ENCODE peak calls at places on chromosomes 13 and 19, in five cellular contexts. H is MM.1S, I is psoas muscle, W is lung, B is mammary epithelial cell. L is an unnamed sample.

GRCh38 chr19:19421326-19421725 is 15.9 kb downstream of the GATAD2A start:
- DNase-seq in I (no peak), B (no peak), W (no peak), H (no peak), L (no peak)

GRCh38 chr13:30034448-30034795 is 184.0 kb upstream of the UBL3 start:
- DNase-seq in H (no peak), B (no peak), I (no peak), W (no peak), L (no peak)

GRCh38 chr13:34155931-34156607 is 338.1 kb downstream of the RFC3 start:
- DNase-seq in H (no peak), B (peak; percentile 84), W (no peak), I (no peak), L (no peak)

GRCh38 chr13:30338952-30339351 is 31.6 kb upstream of the KATNAL1 start:
- DNase-seq in W (no peak), I (no peak), B (no peak), H (no peak), L (no peak)

GRCh38 chr19:50705422-50706019 is 14.1 kb downstream of the SHANK1 start:
- DNase-seq in W (no peak), I (no peak), H (peak; percentile 19), B (peak; percentile 50), L (no peak)

GRCh38 chr13:35771898-35772297 is 295.4 kb upstream of the MAB21L1 start:
- DNase-seq in I (no peak), H (no peak), W (no peak), B (peak; percentile 65), L (no peak)

GRCh38 chr13:82747331-82747730 is 1134.9 kb downstream of the SLITRK1 start:
- DNase-seq in H (no peak), I (no peak), B (no peak), W (no peak), L (no peak)

GRCh38 chr19:1250374-1251232 is 2.2 kb downstream of the MIDN start:
- DNase-seq in H (no peak), I (no peak), B (no peak), W (no peak), L (no peak)

GRCh38 chr13:67438465-67438864 is 208.3 kb upstream of the PCDH9 start:
- DNase-seq in I (no peak), H (no peak), W (no peak), B (no peak), L (no peak)

GRCh38 chr13:112133489-112134149 is 66.7 kb downstream of the SOX1 start:
- DNase-seq in W (no peak), I (no peak), H (no peak), B (no peak), L (no peak)

GRCh38 chr13:75458696-75459422 is 23.1 kb downstream of the TBC1D4 start:
- DNase-seq in W (peak; percentile 36), B (peak; percentile 48), I (peak; percentile 35), H (peak; percentile 74), L (peak; percentile 64)

GRCh38 chr13:59950201-59950730 is 213.5 kb downstream of the DIAPH3 start:
- DNase-seq in I (no peak), B (no peak), W (no peak), H (no peak), L (no peak)

GRCh38 chr19:14528419-14529253 is 758 bp upstream of the TECR start:
- DNase-seq in W (no peak), I (peak; percentile 33), B (no peak), H (no peak), L (no peak)

GRCh38 chr13:45349438-45349837 is 8.5 kb upstream of the TPT1 start:
- DNase-seq in W (no peak), H (no peak), I (no peak), B (no peak), L (no peak)

GRCh38 chr13:23618341-23618740 is 48.1 kb downstream of the TNFRSF19 start:
- DNase-seq in B (peak; percentile 96), I (no peak), H (no peak), W (no peak), L (no peak)

GRCh38 chr13:46908511-46908910 is 11.7 kb upstream of the HTR2A start:
- DNase-seq in I (no peak), H (no peak), B (peak; percentile 26), W (no peak), L (no peak)

GRCh38 chr13:111951982-111952565 is 114.9 kb upstream of the SOX1 start:
- DNase-seq in I (no peak), H (no peak), B (no peak), W (no peak), L (no peak)

GRCh38 chr13:24264976-24265375 is 44.4 kb upstream of the C1QTNF9 start:
- DNase-seq in B (peak; percentile 2), W (peak; percentile 56), I (no peak), H (peak; percentile 54), L (no peak)

GRCh38 chr13:101703081-101703480 is 250.6 kb downstream of the ITGBL1 start:
- DNase-seq in B (no peak), W (no peak), H (no peak), I (no peak), L (no peak)

GRCh38 chr13:21603531-21604448 is at the start of gene MICU2:
- DNase-seq in I (peak; percentile 93), B (peak; percentile 94), W (peak; percentile 95), H (peak; percentile 90), L (peak; percentile 90)
- TF ChIP-seq CTCF in I (no peak), B (no peak), W (no peak), H (no peak), L (no peak)

GRCh38 chr19:35869327-35870123 is 1.2 kb downstream of the APLP1 start:
- DNase-seq in W (peak; percentile 60), B (peak; percentile 60), I (peak; percentile 59), H (no peak), L (peak; percentile 63)
- H3K4me3 ChIP-seq in W (no peak overlapping the region), B (no peak overlapping the region), I (peak overlapping the region; percentile 60), H (no peak overlapping the region), L (peak overlapping the region; percentile 8)

GRCh38 chr19:33174186-33174585 is 19.9 kb upstream of the LRP3 start:
- DNase-seq in H (no peak), W (no peak), B (no peak), I (no peak), L (no peak)

GRCh38 chr19:33177417-33177976 is 16.6 kb upstream of the LRP3 start:
- DNase-seq in H (no peak), W (no peak), I (no peak), B (no peak), L (no peak)

GRCh38 chr19:33175156-33175782 is 18.9 kb upstream of the LRP3 start:
- DNase-seq in H (no peak), W (no peak), B (no peak), I (no peak), L (no peak)

GRCh38 chr19:33175886-33176669 is 18.1 kb upstream of the LRP3 start:
- DNase-seq in I (no peak), B (peak; percentile 9), W (no peak), H (peak; percentile 12), L (peak; percentile 7)

DNA sequence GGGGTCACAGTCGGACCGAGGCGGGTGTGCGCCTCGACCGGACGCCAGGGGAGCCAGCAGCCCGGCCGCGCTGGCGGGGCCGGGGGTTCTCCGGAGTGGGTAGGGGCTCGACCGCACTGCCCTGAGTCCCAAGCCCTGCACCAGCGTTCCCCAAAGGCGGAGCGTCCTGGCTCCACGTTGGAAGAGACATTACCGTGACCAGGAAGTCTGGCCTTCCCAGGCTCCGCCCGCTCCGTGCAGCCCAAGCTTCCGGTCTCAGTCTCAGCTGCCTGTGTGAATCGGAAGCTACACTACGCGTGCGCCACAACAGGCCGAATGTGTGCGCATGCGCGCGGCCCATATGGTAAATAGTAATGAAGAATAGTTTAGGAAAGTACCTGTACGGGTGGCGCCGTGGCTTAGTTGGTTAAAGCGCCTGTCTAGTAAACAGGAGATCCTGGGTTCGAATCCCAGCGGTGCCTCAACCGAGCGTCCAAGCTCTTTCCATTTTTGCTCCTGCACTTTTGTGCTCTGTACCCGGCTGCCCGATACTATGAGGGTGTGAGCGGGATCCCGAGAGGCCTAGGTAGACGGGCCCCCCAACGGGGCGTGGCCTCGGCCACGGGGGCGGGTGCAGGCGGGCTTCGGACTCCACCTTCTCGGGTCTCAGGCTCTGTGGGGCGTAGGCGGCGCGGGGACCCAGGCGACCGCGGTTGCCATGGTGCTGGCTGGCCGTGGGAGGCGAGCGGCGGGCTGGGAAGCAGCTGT is 17.3 kb upstream of the LRP3 start:
- DNase-seq in I (peak; percentile 95), H (peak; percentile 97), W (peak; percentile 97), B (peak; percentile 98), L (peak; percentile 95)
- TF ChIP-seq CTCF in I (peak; percentile 40), H (no peak), W (no peak), B (no peak), L (peak; percentile 41)

GRCh38 chr19:39320948-39321831 is 527 bp upstream of the LRFN1 start:
- DNase-seq in H (no peak), B (no peak), I (no peak), W (no peak), L (no peak)
- H3K4me3 ChIP-seq in H (no peak overlapping the region), B (no peak overlapping the region), I (peak overlapping the region; percentile 41), W (no peak overlapping the region), L (no peak overlapping the region)

DNA sequence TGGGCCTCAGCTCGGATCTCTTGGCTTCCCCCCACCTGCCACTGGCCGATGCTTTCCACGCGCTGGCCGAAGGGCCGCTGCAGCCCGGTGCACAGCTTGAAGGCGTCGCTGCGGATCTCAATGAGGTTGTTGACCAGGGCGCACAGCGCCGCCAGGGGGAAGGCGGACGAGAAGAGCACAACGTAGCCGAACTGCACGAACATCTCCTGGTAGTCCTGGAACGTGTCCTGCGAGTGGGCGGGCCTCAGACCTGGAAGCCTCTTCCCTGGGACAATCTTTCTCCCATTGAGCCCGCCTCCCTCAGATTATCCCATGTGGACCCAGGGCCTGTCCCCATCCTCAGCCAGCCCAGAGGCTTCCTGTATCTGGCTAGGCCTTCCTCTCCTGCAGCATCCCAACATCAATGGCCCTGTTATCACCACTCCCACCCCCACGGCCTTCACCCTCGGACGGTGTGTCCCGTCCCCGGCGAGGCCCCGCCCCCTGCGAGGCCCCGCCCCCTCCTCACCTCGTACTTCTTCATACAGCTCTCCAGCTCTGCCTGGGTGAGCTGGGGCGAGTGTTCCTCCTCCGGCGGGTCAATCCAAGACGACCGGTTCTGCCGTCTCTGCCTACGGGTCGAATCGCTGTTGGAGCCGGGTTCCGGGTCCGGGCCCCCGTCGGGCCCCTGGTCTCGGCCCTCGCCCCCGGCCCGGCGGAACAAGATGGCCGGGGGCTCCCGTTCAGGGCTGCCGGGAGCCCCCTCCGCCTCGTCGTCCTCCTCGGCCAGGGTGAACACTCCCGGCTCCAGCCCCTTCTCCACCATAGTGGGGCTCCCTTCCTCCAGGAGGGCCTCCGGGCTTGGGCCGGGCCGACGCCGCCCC is 6.8 kb downstream of the ANO8 start:
- DNase-seq in I (no peak), H (no peak), W (peak; percentile 83), B (peak; percentile 73), L (no peak)
- TF ChIP-seq CTCF in I (no peak), H (no peak), W (no peak), B (peak; percentile 65), L (no peak)